ENCODE peak calls at places on chromosomes 6 and 20, in six cellular contexts. Y is CD4-positive, alpha-beta T cell; U is transverse colon; M is fibroblast of pulmonary artery; I is AG04450; B is brain microvascular endothelial cell. G is an unnamed sample.

GRCh38 chr20:43667341-43668132 is 623 bp downstream of the MYBL2 start:
- DNase-seq in Y (no peak), B (no peak), U (no peak), I (no peak), M (no peak), G (peak)

GRCh38 chr6:158131926-158132325 is 36.1 kb downstream of the SERAC1 start:
- DNase-seq in Y (no peak), U (no peak), I (no peak), M (peak), B (peak), G (no peak)

GRCh38 chr6:116215414-116215813 is 38.5 kb downstream of the TSPYL4 start:
- DNase-seq in B (no peak), U (no peak), M (peak), Y (no peak), I (no peak), G (no peak)

GRCh38 chr6:143232849-143233248 is 172.2 kb downstream of the AIG1 start:
- DNase-seq in U (peak), B (peak), Y (no peak), M (peak), I (no peak), G (no peak)

GRCh38 chr20:1734269-1734858 is 76.8 kb upstream of the SIRPG start:
- DNase-seq in U (no peak), B (peak), I (no peak), Y (no peak), M (peak), G (no peak)

GRCh38 chr6:152273638-152274037 is 363.5 kb downstream of the SYNE1 start:
- DNase-seq in B (no peak), Y (no peak), M (no peak), U (no peak), I (no peak), G (no peak)

GRCh38 chr20:59144179-59144830 is 19.3 kb upstream of the ZNF831 start:
- DNase-seq in B (no peak), I (no peak), M (no peak), U (no peak), Y (peak), G (peak)

GRCh38 chr6:127969701-127970100 is 68.8 kb upstream of the THEMIS start:
- DNase-seq in M (no peak), B (no peak), I (no peak), Y (no peak), U (no peak), G (no peak)

GRCh38 chr6:68559716-68560115 is 75.4 kb upstream of the ADGRB3 start:
- DNase-seq in I (no peak), M (peak), U (no peak), Y (no peak), B (no peak), G (no peak)

GRCh38 chr6:143675946-143676345 is 1.8 kb upstream of the PHACTR2 start:
- DNase-seq in M (peak), B (no peak), I (no peak), U (no peak), Y (no peak), G (no peak)

GRCh38 chr20:57782631-57783041 is 72.8 kb upstream of the PMEPA1 start:
- DNase-seq in M (no peak), U (no peak), Y (no peak), I (no peak), B (no peak), G (peak)

GRCh38 chr20:47785900-47786762 is 850 bp upstream of the SULF2 start:
- DNase-seq in B (peak), M (peak), U (peak), Y (no peak), I (no peak), G (no peak)

GRCh38 chr6:169701218-169701952 is 444 bp downstream of the WDR27 start:
- DNase-seq in U (peak), I (no peak), Y (no peak), B (no peak), M (no peak), G (no peak)

GRCh38 chr6:45310118-45310788 is 17.9 kb upstream of the RUNX2 start:
- DNase-seq in Y (peak), M (no peak), U (no peak), I (no peak), B (no peak), G (no peak)

GRCh38 chr6:149428606-149429005 is 28.5 kb downstream of the SUMO4 start:
- DNase-seq in I (no peak), B (no peak), M (no peak), Y (no peak), U (no peak), G (no peak)

GRCh38 chr6:98787961-98788360 is 46.4 kb upstream of the POU3F2 start:
- DNase-seq in Y (no peak), I (no peak), U (no peak), M (no peak), B (no peak), G (no peak)

GRCh38 chr6:134822920-134823430 is 126.9 kb downstream of the ALDH8A1 start:
- DNase-seq in B (peak), U (peak), M (peak), Y (no peak), I (peak), G (no peak)

GRCh38 chr20:47688385-47689381 is 96.6 kb downstream of the SULF2 start:
- DNase-seq in M (no peak), I (no peak), Y (no peak), B (peak), U (no peak), G (no peak)

GRCh38 chr20:52083627-52084232 is 107.8 kb downstream of the ZFP64 start:
- DNase-seq in U (peak), Y (no peak), I (peak), M (peak), B (peak), G (no peak)

GRCh38 chr6:6005467-6006427 is 978 bp downstream of the NRN1 start:
- DNase-seq in Y (no peak), B (no peak), M (no peak), U (no peak), I (no peak), G (no peak)

GRCh38 chr6:170555305-170555704 is 1.1 kb downstream of the TBP start:
- DNase-seq in B (no peak), I (no peak), Y (no peak), M (no peak), U (no peak), G (no peak)

GRCh38 chr6:87742106-87742505 is 40.1 kb upstream of the AKIRIN2 start:
- DNase-seq in Y (peak), I (no peak), M (no peak), B (no peak), U (peak), G (peak)

GRCh38 chr20:35312348-35312747 is 20.1 kb upstream of the FAM83C start:
- DNase-seq in I (peak), Y (no peak), U (no peak), B (peak), M (peak), G (no peak)

GRCh38 chr6:47992805-47993204 is 118.2 kb downstream of the PTCHD4 start:
- DNase-seq in U (no peak), Y (no peak), I (no peak), B (no peak), M (no peak), G (no peak)

GRCh38 chr6:159267165-159267564 is 98.0 kb downstream of the FNDC1 start:
- DNase-seq in I (no peak), M (peak), B (peak), U (no peak), Y (no peak), G (no peak)

GRCh38 chr6:137927777-137928218 is 60.7 kb downstream of the TNFAIP3 start:
- DNase-seq in B (peak), I (no peak), Y (peak), U (peak), M (peak), G (peak)

GRCh38 chr6:105596284-105596755 is 193.4 kb upstream of the PREP start:
- DNase-seq in I (peak), M (peak), Y (no peak), U (no peak), B (peak), G (no peak)

GRCh38 chr6:21067521-21067920 is 526.0 kb upstream of the SOX4 start:
- DNase-seq in B (no peak), I (no peak), M (no peak), U (no peak), Y (no peak), G (no peak)

GRCh38 chr6:93163146-93163545 is 256.2 kb downstream of the EPHA7 start:
- DNase-seq in Y (no peak), B (no peak), M (no peak), U (no peak), I (no peak), G (no peak)

GRCh38 chr20:12860619-12861247 is 148.0 kb upstream of the SPTLC3 start:
- DNase-seq in I (no peak), M (no peak), B (no peak), Y (no peak), U (no peak), G (no peak)

GRCh38 chr20:4476903-4477302 is 244.8 kb upstream of the PRND start:
- DNase-seq in Y (no peak), M (no peak), I (no peak), U (no peak), B (no peak), G (no peak)

GRCh38 chr6:158047120-158047518 is 65.5 kb downstream of the SYNJ2 start:
- DNase-seq in I (no peak), U (peak), B (peak), M (no peak), Y (peak), G (no peak)

GRCh38 chr20:21698494-21699215 is 6.8 kb upstream of the PAX1 start:
- DNase-seq in U (no peak), I (no peak), M (no peak), B (no peak), Y (no peak), G (no peak)

GRCh38 chr6:16352258-16352635 is 113.9 kb downstream of the GMPR start:
- DNase-seq in B (peak), I (no peak), Y (no peak), M (peak), U (no peak), G (no peak)

GRCh38 chr20:38894091-38894847 is 31.9 kb upstream of the FAM83D start:
- DNase-seq in Y (no peak), B (no peak), I (no peak), M (no peak), U (no peak), G (no peak)

GRCh38 chr6:144063744-144064401 is 31.5 kb downstream of the SF3B5 start:
- DNase-seq in B (peak), I (no peak), Y (peak), U (peak), M (peak), G (peak)

GRCh38 chr20:61630240-61630650 is 378.2 kb downstream of the CDH4 start:
- DNase-seq in M (no peak), U (no peak), B (no peak), I (no peak), Y (no peak), G (no peak)

GRCh38 chr20:61630816-61631215 is 378.8 kb downstream of the CDH4 start:
- DNase-seq in I (no peak), Y (no peak), B (no peak), M (no peak), U (no peak), G (no peak)

GRCh38 chr20:61628480-61628879 is 376.4 kb downstream of the CDH4 start:
- DNase-seq in U (no peak), I (no peak), Y (no peak), B (no peak), M (no peak), G (no peak)

GRCh38 chr20:61628901-61629300 is 376.8 kb downstream of the CDH4 start:
- DNase-seq in I (no peak), M (no peak), U (no peak), B (no peak), Y (no peak), G (no peak)

DNA sequence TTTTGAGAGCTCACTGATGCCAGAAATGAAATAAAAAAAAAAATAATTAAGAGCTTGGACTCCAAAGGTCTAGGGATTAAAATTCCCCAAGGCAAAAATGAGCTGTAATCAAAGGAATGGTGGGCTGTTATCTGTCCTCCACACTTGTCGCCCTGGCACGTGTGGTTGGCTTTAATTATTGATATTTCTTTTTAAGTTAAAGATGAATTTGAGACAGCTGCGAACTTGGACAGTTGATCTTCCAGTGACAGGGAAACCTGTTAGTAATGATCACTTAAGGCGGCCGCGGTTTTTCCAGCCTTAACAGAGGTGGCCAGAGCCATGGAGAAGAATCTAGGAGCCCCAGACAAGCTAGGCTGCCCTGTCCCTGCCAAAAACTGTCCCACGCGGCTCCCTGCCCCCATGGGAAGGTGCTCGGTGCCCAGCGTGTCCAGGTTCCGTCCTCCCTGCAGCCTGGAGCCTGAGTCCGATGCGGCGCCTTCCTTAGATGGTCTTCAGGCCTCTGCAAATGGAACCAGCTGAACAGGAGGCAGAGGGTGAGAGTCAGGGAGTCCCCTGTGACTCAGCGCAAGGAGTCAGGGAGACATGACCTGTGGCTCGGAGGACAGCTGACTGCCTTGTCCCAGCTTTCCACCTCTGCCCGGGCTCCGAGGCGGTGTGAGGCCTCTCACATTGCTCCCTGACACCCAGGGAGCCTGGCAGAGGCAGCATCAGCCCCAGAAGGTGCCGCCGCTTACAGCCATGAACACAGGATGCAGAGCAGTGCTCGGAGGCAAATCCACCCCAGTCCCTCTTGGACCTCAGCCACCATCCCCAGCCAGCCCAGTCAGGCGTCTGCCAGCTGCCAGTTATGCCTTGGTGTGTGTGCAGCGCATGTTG is 377.5 kb downstream of the CDH4 start:
- DNase-seq in U (no peak), M (no peak), Y (no peak), I (no peak), B (no peak), G (no peak)
- TF ChIP-seq CTCF in U (no peak), M (no peak), Y (no peak), I (no peak), B (no peak), G (no peak)

GRCh38 chr20:3276400-3277015 is 37.5 kb upstream of the SLC4A11 start:
- DNase-seq in M (peak), I (no peak), B (peak), Y (no peak), U (no peak), G (no peak)
- TF ChIP-seq CTCF in M (peak), I (peak), B (peak), Y (no peak), U (no peak), G (no peak)

DNA sequence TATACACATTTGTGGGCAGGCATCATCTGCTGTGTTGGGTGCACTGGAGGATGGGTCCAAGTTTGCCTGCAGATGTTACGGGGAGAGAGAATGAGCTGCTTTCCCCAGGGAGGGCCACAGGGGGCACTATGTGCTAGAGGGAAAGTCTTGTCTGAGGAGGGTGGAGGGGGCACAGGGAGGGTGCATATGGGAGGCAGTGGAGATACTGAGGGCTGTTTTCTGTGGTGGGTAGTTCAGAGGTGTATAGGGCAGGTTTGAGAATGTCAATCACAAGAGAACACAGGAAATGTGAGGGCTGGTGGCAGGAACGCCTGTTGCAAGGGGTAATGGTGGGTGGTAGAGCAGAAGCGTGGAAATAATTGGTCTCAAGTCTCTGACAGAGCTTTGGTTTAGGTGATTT is 7.7 kb upstream of the PTPRA start:
- DNase-seq in U (no peak), M (no peak), Y (peak), I (no peak), B (no peak), G (no peak)
- TF ChIP-seq CTCF in U (no peak), M (peak), Y (no peak), I (no peak), B (peak), G (peak)

DNA sequence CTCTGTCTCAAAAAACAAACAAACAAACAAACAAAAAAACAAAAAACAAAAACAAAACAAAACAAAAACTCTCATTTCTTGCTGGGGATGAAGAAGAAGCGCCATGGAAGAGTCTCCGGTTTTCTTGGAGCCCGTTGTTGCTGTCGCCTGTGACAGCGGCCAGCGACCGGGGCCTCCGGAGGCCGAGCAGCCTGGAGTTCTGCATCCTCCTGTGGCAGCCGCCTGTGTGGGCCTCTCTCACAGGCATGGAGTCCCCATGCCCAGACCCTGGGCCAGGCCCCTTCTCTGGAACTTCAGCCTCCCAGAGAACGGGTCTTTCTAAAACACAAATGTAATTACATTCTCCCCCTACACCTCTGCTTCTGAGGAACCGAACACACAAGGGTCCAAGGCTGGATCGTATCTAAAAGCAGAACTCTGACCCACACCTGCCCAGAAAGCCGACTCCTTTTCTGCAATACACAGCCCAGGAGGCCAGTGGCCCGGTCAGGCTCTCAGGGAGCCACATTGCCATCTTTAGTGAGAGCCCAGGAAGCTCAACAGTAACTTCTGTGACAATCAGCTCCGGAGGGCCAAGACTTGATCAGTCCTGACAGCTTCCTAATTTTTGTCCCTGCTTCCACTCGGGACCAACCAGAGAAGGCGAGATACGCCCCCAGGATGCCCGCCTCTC is 18.5 kb downstream of the DACT2 start:
- DNase-seq in I (no peak), U (no peak), Y (no peak), B (no peak), M (no peak), G (peak)
- TF ChIP-seq CTCF in I (no peak), U (no peak), Y (no peak), B (no peak), M (no peak), G (no peak)

GRCh38 chr6:3457710-3458605 is 1.1 kb upstream of the SLC22A23 start:
- DNase-seq in U (peak), Y (peak), I (no peak), B (no peak), M (no peak), G (no peak)

GRCh38 chr6:3456794-3457709 is at the start of gene SLC22A23:
- DNase-seq in B (no peak), I (no peak), M (no peak), Y (peak), U (peak), G (peak)

GRCh38 chr6:3456395-3456767 is 469 bp downstream of the SLC22A23 start:
- DNase-seq in U (no peak), M (no peak), I (no peak), Y (no peak), B (no peak), G (no peak)

GRCh38 chr6:3458706-3459421 is 2.0 kb upstream of the SLC22A23 start:
- DNase-seq in B (no peak), Y (no peak), U (no peak), M (no peak), I (no peak), G (no peak)

DNA sequence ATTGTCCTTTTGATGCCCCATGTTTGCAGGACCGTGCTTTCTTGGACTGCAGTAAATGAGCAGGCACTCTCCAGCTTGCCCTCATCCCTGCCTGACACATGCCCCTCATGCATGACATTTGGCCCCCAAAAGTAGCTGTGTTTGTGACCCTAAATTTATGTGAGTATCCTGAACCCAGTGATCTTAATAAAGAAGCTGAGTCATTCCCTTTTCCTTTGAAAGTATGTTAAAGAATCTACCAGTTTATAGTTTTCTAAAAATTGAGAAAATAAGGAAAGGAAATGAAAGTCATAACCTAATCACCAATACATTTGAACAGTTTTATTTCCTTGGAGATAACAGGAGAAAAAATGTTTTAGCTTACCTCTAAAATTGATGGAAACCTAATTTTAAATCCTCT is 3.4 kb upstream of the SLC22A23 start:
- DNase-seq in Y (no peak), I (no peak), B (no peak), U (no peak), M (no peak), G (no peak)
- TF ChIP-seq CTCF in Y (no peak), I (no peak), B (no peak), U (no peak), M (no peak), G (no peak)

GRCh38 chr6:13377054-13377758 is 48.9 kb upstream of the TBC1D7 start:
- DNase-seq in U (no peak), M (no peak), Y (no peak), I (no peak), B (no peak), G (no peak)
- TF ChIP-seq CTCF in U (no peak), M (no peak), Y (no peak), I (no peak), B (no peak), G (no peak)

GRCh38 chr6:23873161-23873560 is 252.9 kb upstream of the NRSN1 start:
- DNase-seq in M (no peak), Y (no peak), I (no peak), U (no peak), B (no peak), G (no peak)

DNA sequence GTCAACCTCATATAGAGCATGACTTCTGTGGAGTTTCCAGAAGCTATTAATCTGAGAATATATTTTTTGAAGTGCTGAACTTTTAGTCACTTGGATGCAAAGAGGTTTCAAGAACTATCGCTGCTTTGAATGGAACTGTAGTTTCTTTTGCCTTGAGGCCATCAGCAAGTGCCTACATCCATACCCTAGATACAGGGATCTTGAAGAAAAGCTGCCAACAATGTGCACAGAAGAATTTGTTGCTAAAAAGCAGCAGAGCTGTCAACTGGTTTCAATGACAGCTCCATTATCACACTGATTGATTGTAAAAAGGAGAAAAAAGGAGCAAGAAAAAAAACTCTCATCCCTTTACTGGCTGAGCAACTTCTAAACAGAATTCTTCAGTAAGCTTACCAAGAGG is 251.0 kb upstream of the NRSN1 start:
- DNase-seq in B (no peak), M (no peak), Y (no peak), I (no peak), U (no peak), G (no peak)
- TF ChIP-seq CTCF in B (no peak), M (no peak), Y (no peak), I (no peak), U (no peak), G (no peak)

G was measured in spleen.